ENCODE peak calls at places on chromosome 1, in seven cellular contexts. U is NT2/D1, J is fibroblast of the aortic adventitia, O is brain microvascular endothelial cell, H is psoas muscle, W is heart left ventricle, E is cardiac fibroblast. N is an unnamed sample.

GRCh38 chr1:11388617-11389016 is 90.3 kb upstream of the DISP3 start:
- DNase-seq in U (no peak), J (no peak), O (no peak), H (no peak), W (no peak), E (no peak), N (no peak)

GRCh38 chr1:170356585-170356984 is 175.4 kb upstream of the GORAB start:
- DNase-seq in U (no peak), J (no peak), O (no peak), H (no peak), W (no peak), E (no peak), N (no peak)

GRCh38 chr1:22472596-22472995 is 20.9 kb downstream of the ZBTB40 start:
- DNase-seq in U (no peak), J (peak), O (no peak), H (no peak), W (peak), E (peak), N (no peak)

GRCh38 chr1:173661271-173661670 is 8.4 kb downstream of the ANKRD45 start:
- DNase-seq in U (no peak), J (no peak), O (no peak), H (no peak), W (no peak), E (no peak), N (no peak)

GRCh38 chr1:99133759-99134158 is 129.1 kb upstream of the PLPPR5 start:
- DNase-seq in U (no peak), J (no peak), O (no peak), H (no peak), W (no peak), E (no peak), N (no peak)

GRCh38 chr1:118773656-118774055 is 214.5 kb downstream of the TBX15 start:
- DNase-seq in U (no peak), J (no peak), O (no peak), H (no peak), W (no peak), E (no peak), N (no peak)

GRCh38 chr1:1421147-1421906 is at the start of gene ANKRD65:
- DNase-seq in U (no peak), J (no peak), O (no peak), H (peak), W (peak), E (no peak), N (no peak)

GRCh38 chr1:53519412-53519811 is 60.2 kb downstream of the DMRTB1 start:
- DNase-seq in U (no peak), J (peak), O (no peak), H (no peak), W (peak), E (peak), N (peak)

GRCh38 chr1:169538998-169539871 is 47.0 kb downstream of the F5 start:
- DNase-seq in U (no peak), J (peak), O (peak), H (no peak), W (no peak), E (peak), N (peak)

GRCh38 chr1:37946703-37947360 is at the start of gene INPP5B:
- DNase-seq in U (peak), J (peak), O (peak), H (peak), W (peak), E (peak), N (peak)

GRCh38 chr1:161260939-161261858 is 2.7 kb downstream of the PCP4L1 start:
- DNase-seq in U (no peak), J (no peak), O (no peak), H (no peak), W (no peak), E (no peak), N (no peak)

GRCh38 chr1:237851209-237851845 is 39.4 kb downstream of the ZP4 start:
- DNase-seq in U (peak), J (peak), O (peak), H (no peak), W (no peak), E (peak), N (peak)

GRCh38 chr1:241012708-241013340 is 344.2 kb downstream of the RGS7 start:
- DNase-seq in U (peak), J (no peak), O (no peak), H (no peak), W (no peak), E (no peak), N (no peak)

GRCh38 chr1:41174170-41174569 is 67.9 kb downstream of the SCMH1 start:
- DNase-seq in U (no peak), J (no peak), O (no peak), H (no peak), W (no peak), E (no peak), N (no peak)

GRCh38 chr1:203408485-203409229 is 57.7 kb upstream of the FMOD start:
- DNase-seq in U (no peak), J (peak), O (peak), H (peak), W (peak), E (peak), N (peak)

GRCh38 chr1:119982006-119982405 is 85.7 kb upstream of the ADAM30 start:
- DNase-seq in U (no peak), J (peak), O (peak), H (no peak), W (no peak), E (peak), N (peak)

DNA sequence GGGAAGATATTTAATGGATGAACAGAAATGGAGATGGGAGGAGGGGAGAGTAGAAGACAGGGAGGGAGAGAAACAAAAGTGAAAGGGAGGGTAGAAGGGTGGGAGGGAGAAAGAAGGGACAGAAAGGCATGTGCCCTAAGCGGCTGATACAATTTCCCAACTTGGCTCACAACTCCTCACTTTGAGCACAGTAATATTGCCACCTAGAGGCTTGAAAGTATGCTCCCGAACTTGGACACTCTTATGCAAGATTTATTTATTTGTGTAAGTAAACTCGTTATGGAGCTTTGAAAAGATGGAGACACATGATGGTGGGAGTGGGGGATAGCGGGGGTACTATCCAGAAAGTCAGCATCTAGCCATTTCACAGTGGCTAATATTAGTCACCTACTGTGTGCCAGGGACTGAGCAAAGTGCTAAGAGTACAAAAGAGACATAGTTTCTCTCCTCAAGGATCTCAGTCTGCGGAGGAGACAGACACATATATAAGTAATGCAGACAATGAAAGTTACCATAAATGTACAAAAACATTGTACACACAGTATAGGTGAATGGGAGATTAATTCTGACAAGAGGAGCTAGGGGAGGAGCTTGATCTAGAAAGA is 189.7 kb downstream of the SEC16B start:
- DNase-seq in U (peak), J (peak), O (peak), H (no peak), W (no peak), E (peak), N (peak)
- H3K4me3 ChIP-seq in U (no peak), J (no peak), O (no peak), H (no peak), W (no peak), E (no peak), N (no peak)

GRCh38 chr1:209584186-209584776 is 767 bp downstream of the CAMK1G start:
- DNase-seq in U (no peak), J (no peak), O (no peak), H (no peak), W (no peak), E (no peak), N (no peak)
- H3K4me3 ChIP-seq in U (peak), J (no peak), O (peak), H (no peak), W (no peak), E (no peak), N (no peak)

DNA sequence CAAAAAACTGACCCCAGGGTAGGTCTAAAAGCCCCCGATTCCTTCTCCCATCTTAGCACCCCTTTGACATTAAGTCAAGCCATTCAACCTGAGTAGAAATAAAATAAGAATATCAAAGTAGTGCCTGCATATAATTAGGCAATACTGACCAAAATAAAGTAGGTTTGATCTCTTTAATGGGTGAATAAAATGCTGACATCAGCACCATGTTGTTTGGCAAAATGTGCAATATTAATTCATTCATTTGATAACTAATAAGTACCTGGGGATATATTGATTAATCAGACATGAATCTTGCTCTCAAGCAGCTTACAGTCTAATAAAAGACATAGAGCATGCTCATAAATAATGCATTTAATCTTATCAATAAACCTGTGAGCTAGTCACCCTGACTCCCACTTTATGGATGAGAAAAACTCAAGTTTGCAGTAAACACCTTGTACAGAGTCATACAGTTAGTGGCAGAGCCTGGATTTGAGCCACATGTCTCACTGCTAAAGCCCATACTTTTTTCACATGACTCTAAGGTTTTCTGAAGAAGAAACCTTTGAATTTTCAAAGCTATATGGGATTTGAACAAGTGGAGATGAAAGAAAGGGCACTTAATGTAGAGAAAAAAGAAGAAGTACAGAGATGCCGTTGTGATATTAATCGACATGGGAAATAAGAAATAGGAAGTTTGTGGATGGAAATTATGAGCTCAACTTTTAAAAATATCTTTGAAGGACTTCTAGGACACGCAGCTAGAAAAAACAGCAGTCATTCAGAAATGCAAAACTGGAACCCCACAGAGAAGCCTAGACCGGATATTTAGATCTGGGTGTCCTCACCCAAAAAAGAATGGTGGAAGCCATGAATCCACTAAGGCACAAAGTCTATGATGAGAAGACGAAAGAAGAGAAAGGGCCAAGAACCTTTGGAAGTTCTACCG is 183.9 kb downstream of the TOMM20 start:
- DNase-seq in U (no peak), J (no peak), O (no peak), H (no peak), W (no peak), E (no peak), N (no peak)
- H3K4me3 ChIP-seq in U (no peak), J (no peak), O (no peak), H (no peak), W (no peak), E (no peak), N (no peak)

GRCh38 chr1:8790478-8790877 is 27.0 kb downstream of the RERE start:
- DNase-seq in U (no peak), J (no peak), O (no peak), H (no peak), W (no peak), E (no peak), N (no peak)
- H3K4me3 ChIP-seq in U (no peak), J (no peak), O (no peak), H (no peak), W (no peak), E (no peak), N (no peak)

DNA sequence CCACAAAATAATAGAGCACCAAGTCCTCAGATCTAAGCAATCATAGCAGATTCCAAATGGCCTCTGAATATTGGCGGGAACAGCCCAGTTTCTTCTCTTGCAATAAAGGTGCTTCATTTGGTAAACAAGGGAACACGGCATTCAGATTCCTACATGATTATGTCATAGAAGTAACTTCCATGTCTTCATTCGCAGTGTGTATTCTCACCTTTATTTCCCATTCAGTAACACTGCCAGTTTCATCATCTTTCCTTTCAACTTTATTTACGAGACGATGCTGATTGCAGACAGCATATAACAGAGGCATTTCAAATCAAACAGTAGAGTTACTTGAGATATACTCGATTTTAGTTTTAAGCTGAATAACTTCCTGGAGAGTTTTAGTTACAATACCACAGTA is 13.2 kb upstream of the KLF18 start:
- DNase-seq in U (peak), J (no peak), O (no peak), H (no peak), W (no peak), E (no peak), N (no peak)
- H3K4me3 ChIP-seq in U (no peak), J (no peak), O (no peak), H (no peak), W (no peak), E (no peak), N (no peak)

DNA sequence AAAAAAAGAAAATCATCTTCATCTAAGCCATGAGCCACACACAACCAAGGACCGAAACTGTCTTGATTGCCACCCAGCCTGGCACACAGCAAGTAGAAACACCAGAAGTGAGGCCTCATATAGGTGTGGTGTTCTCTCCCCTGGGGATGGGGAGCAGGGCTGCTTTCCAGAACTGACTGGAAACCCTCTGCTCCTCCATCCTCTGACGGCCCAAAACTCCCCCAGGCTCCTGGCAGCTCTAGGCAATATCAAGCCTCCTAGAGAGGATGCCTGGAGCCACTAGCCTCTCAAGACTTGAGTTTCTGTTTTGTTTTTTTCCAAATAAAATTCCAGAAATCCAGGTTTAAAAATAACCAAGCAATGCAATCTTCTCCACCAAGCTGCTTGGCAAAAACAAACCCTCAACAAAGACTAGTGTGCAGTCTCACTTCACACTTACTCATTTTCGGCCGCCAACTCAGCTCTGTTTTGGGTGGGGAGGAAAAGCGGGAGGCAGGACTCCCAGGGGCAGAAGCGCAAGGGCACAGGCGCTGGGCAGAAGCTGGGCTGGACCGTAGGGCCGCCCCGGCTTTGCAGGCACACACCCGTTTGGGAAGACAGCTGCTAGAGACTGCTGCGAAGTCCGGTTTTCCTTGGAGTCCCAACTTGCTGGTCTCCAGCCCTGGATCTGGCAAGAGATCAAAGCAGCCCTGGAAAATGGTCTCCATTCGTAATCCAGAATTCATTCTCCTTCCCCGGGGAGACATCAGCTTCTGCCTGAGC is 78.2 kb upstream of the CAPZB start:
- DNase-seq in U (no peak), J (peak), O (peak), H (peak), W (peak), E (peak), N (peak)
- H3K4me3 ChIP-seq in U (no peak), J (peak), O (peak), H (peak), W (peak), E (peak), N (peak)

DNA sequence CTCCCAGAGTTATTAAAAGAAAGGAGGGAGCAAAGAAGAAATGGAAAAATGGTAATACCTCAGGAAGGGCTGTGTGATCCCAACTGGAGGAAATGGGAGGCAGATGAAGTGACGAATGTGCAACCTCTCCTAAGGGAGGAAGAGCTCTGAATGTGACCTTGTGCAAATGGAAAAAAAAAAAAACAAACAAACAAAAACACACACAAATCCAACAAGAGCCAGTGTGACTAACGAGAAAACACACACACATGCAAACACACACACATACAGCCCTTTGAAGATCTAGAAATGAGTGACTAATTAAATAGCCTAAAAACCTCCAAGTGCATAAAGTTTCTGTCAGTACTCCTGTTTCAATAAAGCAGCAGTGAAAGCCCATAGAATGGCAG is 49.0 kb downstream of the CCN1 start:
- DNase-seq in U (no peak), J (no peak), O (no peak), H (no peak), W (no peak), E (no peak), N (no peak)
- H3K4me3 ChIP-seq in U (no peak), J (no peak), O (peak), H (no peak), W (no peak), E (peak), N (peak)

DNA sequence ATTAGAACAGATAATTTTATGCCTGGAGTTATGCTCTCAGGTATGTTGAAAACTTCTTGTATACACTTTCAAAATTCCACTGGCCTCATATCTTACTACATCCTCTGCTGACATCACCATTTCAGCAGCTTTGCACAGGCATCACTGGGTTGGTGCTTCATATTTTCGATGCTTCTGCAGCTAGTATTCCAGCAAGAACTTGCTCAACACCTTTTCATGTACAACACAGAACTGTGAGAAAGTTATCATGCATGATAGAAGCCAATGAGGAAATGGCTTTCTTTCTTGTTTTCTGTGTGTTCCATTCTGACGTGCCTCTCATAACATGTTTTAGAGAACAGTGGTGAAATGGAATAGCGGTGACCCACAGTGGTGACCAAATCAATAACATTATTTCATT is 5.1 kb upstream of the GBP5 start:
- DNase-seq in U (no peak), J (no peak), O (no peak), H (no peak), W (no peak), E (no peak), N (no peak)
- H3K4me3 ChIP-seq in U (no peak), J (no peak), O (no peak), H (no peak), W (no peak), E (no peak), N (no peak)

DNA sequence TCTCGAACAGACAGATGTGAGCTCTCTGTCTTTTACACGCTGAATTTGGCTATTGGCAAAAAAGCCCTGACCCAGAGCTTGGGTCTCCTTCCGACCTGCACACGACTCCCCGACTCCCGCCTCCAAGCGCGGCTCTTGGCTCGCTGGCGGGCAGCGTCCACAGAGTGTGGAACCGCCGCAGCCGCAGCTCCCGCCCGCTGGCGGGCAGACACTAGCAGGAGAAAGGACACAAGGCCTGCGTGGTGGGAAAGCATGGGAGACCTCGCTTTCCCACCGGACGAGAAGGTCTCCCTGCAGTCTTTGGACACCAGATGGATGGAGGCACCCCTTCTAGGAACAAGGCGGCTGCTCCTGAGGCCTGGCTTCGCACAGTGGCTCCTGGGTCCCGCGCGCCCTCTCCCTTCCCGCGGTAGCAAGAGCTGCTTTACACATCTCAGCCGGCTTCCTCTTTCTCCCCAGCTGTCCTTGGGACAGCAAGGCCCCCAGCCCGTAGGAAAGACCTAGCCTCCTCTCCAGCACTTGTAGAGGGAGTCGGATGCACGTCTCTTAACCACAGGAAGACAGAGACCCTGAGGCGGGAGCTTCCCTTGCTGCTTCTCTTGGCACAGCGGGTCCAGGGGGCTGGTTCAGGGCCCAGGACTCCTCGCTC is 92.1 kb downstream of the PRKAB2 start:
- DNase-seq in U (no peak), J (no peak), O (no peak), H (no peak), W (no peak), E (no peak), N (no peak)
- H3K4me3 ChIP-seq in U (no peak), J (no peak), O (no peak), H (peak), W (no peak), E (no peak), N (no peak)

N was measured in skeletal muscle cell.